ENCODE peak calls at places on chromosomes 7 and 10, in eight cellular contexts. X is fibroblast of lung; L is dorsolateral prefrontal cortex; A is mammary epithelial cell; H is CD4-positive, alpha-beta T cell; I is foreskin fibroblast; Y is Calu3; Z is A549. W is an unnamed sample.

GRCh38 chr10:133459454-133460207 is 5.9 kb downstream of the SCART1 start:
- DNase-seq in X (no peak), L (no peak), A (no peak), H (no peak), I (no peak), Y (no peak), Z (no peak), W (peak)

GRCh38 chr7:107180378-107180777 is 11.6 kb downstream of the HBP1 start:
- DNase-seq in X (peak), L (no peak), A (peak), H (no peak), I (peak), Y (peak), Z (peak), W (peak)

GRCh38 chr7:1758417-1758858 is 88.4 kb downstream of the ELFN1 start:
- DNase-seq in X (peak), L (peak), A (peak), H (no peak), I (peak), Y (peak), Z (peak), W (no peak)

GRCh38 chr7:66454600-66455225 is 174.0 kb upstream of the KCTD7 start:
- DNase-seq in X (no peak), L (no peak), A (no peak), H (no peak), I (peak), Y (no peak), Z (no peak), W (no peak)

GRCh38 chr10:71053169-71053895 is 159.0 kb upstream of the UNC5B start:
- DNase-seq in X (no peak), L (no peak), A (no peak), H (no peak), I (no peak), Y (no peak), Z (no peak), W (no peak)

GRCh38 chr10:53463539-53463938 is 691.0 kb upstream of the MBL2 start:
- DNase-seq in X (no peak), L (no peak), A (no peak), H (no peak), I (no peak), Y (no peak), Z (no peak), W (no peak)

GRCh38 chr10:116743266-116744064 is 1.1 kb upstream of the HSPA12A start:
- DNase-seq in X (no peak), L (no peak), A (no peak), H (no peak), I (no peak), Y (no peak), Z (no peak), W (no peak)

GRCh38 chr10:43962346-43963191 is 313.9 kb upstream of the ZNF32 start:
- DNase-seq in X (peak), L (no peak), A (no peak), H (no peak), I (peak), Y (no peak), Z (no peak), W (peak)

GRCh38 chr7:548401-548800 is 28.8 kb upstream of the PDGFA start:
- DNase-seq in X (no peak), L (no peak), A (no peak), H (no peak), I (no peak), Y (no peak), Z (no peak), W (no peak)

GRCh38 chr7:70505886-70506285 is 626.1 kb upstream of the GALNT17 start:
- DNase-seq in X (no peak), L (no peak), A (no peak), H (no peak), I (no peak), Y (no peak), Z (no peak), W (no peak)

GRCh38 chr7:111210996-111211395 is 120.1 kb downstream of the LRRN3 start:
- DNase-seq in X (peak), L (no peak), A (no peak), H (no peak), I (peak), Y (no peak), Z (no peak), W (no peak)

GRCh38 chr7:56026538-56026937 is 24.7 kb downstream of the PSPH start:
- DNase-seq in X (no peak), L (no peak), A (peak), H (no peak), I (no peak), Y (no peak), Z (no peak), W (no peak)

GRCh38 chr10:6957851-6958250 is 377.8 kb upstream of the PRKCQ start:
- DNase-seq in X (no peak), L (no peak), A (no peak), H (no peak), I (no peak), Y (no peak), Z (no peak), W (no peak)

GRCh38 chr10:93190377-93190776 is 116.7 kb downstream of the CYP26A1 start:
- DNase-seq in X (no peak), L (no peak), A (no peak), H (no peak), I (no peak), Y (no peak), Z (no peak), W (no peak)

GRCh38 chr10:113329121-113329596 is 223.7 kb upstream of the HABP2 start:
- DNase-seq in X (peak), L (no peak), A (peak), H (no peak), I (peak), Y (no peak), Z (peak), W (no peak)

GRCh38 chr10:119687192-119688032 is 36.2 kb downstream of the BAG3 start:
- DNase-seq in X (no peak), L (no peak), A (peak), H (no peak), I (no peak), Y (no peak), Z (no peak), W (no peak)

GRCh38 chr7:14834888-14835287 is 67.7 kb downstream of the DGKB start:
- DNase-seq in X (peak), L (no peak), A (no peak), H (no peak), I (peak), Y (no peak), Z (no peak), W (no peak)

GRCh38 chr10:68202965-68203358 is 29.0 kb downstream of the ATOH7 start:
- DNase-seq in X (peak), L (no peak), A (peak), H (no peak), I (peak), Y (peak), Z (no peak), W (no peak)

GRCh38 chr7:73742338-73742752 is 3.7 kb upstream of the ABHD11 start:
- DNase-seq in X (no peak), L (no peak), A (no peak), H (no peak), I (no peak), Y (peak), Z (no peak), W (peak)

GRCh38 chr7:107615910-107616680 is 36.0 kb downstream of the BCAP29 start:
- DNase-seq in X (no peak), L (no peak), A (peak), H (no peak), I (no peak), Y (no peak), Z (no peak), W (no peak)

GRCh38 chr10:29876008-29876555 is 183.3 kb downstream of the JCAD start:
- DNase-seq in X (no peak), L (no peak), A (no peak), H (no peak), I (no peak), Y (no peak), Z (no peak), W (no peak)

GRCh38 chr7:67794544-67794943 is 797.9 kb downstream of the TYW1 start:
- DNase-seq in X (no peak), L (no peak), A (no peak), H (no peak), I (no peak), Y (no peak), Z (no peak), W (no peak)

GRCh38 chr7:88964418-88964817 is 168.9 kb upstream of the TEX47 start:
- DNase-seq in X (no peak), L (no peak), A (no peak), H (no peak), I (no peak), Y (no peak), Z (no peak), W (no peak)

GRCh38 chr7:127678947-127679346 is 27.0 kb downstream of the SND1 start:
- DNase-seq in X (peak), L (no peak), A (no peak), H (no peak), I (peak), Y (no peak), Z (no peak), W (no peak)

GRCh38 chr10:34280599-34281374 is 534.3 kb downstream of the PARD3 start:
- DNase-seq in X (peak), L (no peak), A (peak), H (no peak), I (peak), Y (no peak), Z (peak), W (no peak)

GRCh38 chr10:37436361-37436760 is 311.0 kb downstream of the ANKRD30A start:
- DNase-seq in X (no peak), L (no peak), A (peak), H (no peak), I (no peak), Y (no peak), Z (no peak), W (no peak)

GRCh38 chr10:103833731-103834365 is 21.5 kb downstream of the SH3PXD2A start:
- DNase-seq in X (peak), L (no peak), A (no peak), H (no peak), I (peak), Y (no peak), Z (peak), W (peak)

GRCh38 chr10:112565434-112566053 is 118.5 kb downstream of the VTI1A start:
- DNase-seq in X (peak), L (no peak), A (peak), H (no peak), I (peak), Y (peak), Z (peak), W (peak)

GRCh38 chr7:132249591-132249971 is 326.7 kb downstream of the PLXNA4 start:
- DNase-seq in X (no peak), L (no peak), A (peak), H (no peak), I (no peak), Y (peak), Z (peak), W (peak)

GRCh38 chr10:1392127-1392526 is 335.9 kb downstream of the WDR37 start:
- DNase-seq in X (no peak), L (peak), A (no peak), H (no peak), I (no peak), Y (no peak), Z (no peak), W (no peak)

GRCh38 chr7:119270045-119270464 is 1002.9 kb upstream of the KCND2 start:
- DNase-seq in X (peak), L (peak), A (peak), H (no peak), I (peak), Y (peak), Z (peak), W (peak)

GRCh38 chr7:13627455-13627854 is 362.0 kb downstream of the ETV1 start:
- DNase-seq in X (no peak), L (no peak), A (no peak), H (no peak), I (no peak), Y (no peak), Z (no peak), W (no peak)

GRCh38 chr10:63267414-63268138 is 134.4 kb downstream of the NRBF2 start:
- DNase-seq in X (peak), L (no peak), A (peak), H (no peak), I (peak), Y (peak), Z (peak), W (peak)

GRCh38 chr10:59905735-59906416 is 480 bp downstream of the CCDC6 start:
- DNase-seq in X (no peak), L (no peak), A (no peak), H (no peak), I (no peak), Y (no peak), Z (no peak), W (no peak)

GRCh38 chr7:12833829-12834228 is 146.4 kb downstream of the ARL4A start:
- DNase-seq in X (no peak), L (no peak), A (no peak), H (no peak), I (no peak), Y (no peak), Z (no peak), W (no peak)

GRCh38 chr7:133705596-133705995 is 421.5 kb upstream of the LRGUK start:
- DNase-seq in X (no peak), L (no peak), A (peak), H (no peak), I (peak), Y (no peak), Z (peak), W (no peak)

GRCh38 chr7:81743201-81743600 is 26.6 kb downstream of the HGF start:
- DNase-seq in X (no peak), L (no peak), A (no peak), H (no peak), I (no peak), Y (no peak), Z (no peak), W (no peak)

GRCh38 chr10:100209303-100209702 is 20.1 kb downstream of the CHUK start:
- DNase-seq in X (no peak), L (no peak), A (no peak), H (no peak), I (peak), Y (no peak), Z (no peak), W (no peak)

GRCh38 chr7:95558866-95559265 is 37.5 kb downstream of the PDK4 start:
- DNase-seq in X (no peak), L (no peak), A (no peak), H (no peak), I (no peak), Y (no peak), Z (no peak), W (no peak)
- TF ChIP-seq CTCF in X (no peak), L (no peak), A (no peak), H (no peak), I (no peak), Y (no peak), Z (no peak), W (no peak)

GRCh38 chr7:126302639-126303038 is 950.1 kb downstream of the GRM8 start:
- DNase-seq in X (no peak), L (no peak), A (no peak), H (no peak), I (no peak), Y (no peak), Z (peak), W (no peak)
- TF ChIP-seq CTCF in X (no peak), L (no peak), A (peak), H (no peak), I (no peak), Y (no peak), Z (no peak), W (no peak)

DNA sequence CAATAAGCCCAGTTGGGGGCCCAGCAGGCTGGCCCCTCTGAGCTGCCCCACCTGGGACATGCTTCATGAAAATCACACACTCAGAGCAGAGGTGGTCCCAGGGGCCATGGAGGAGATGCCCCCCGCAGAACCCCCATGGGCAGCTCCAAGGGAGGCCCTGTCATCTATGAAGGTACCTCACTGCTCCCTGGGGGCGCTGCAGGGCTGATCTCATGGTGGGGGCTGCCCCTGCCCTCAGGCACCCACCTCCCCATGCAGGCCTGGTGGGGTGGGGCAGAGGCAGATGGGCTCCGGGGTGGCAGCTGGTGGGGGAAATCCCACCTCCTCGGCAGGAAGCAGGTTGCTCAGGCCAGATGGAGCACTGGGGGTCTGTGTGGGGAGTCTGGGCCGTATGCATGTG is 60.5 kb downstream of the YKT6 start:
- DNase-seq in X (no peak), L (no peak), A (no peak), H (no peak), I (no peak), Y (no peak), Z (no peak), W (no peak)
- TF ChIP-seq CTCF in X (no peak), L (no peak), A (no peak), H (no peak), I (no peak), Y (no peak), Z (no peak), W (no peak)

DNA sequence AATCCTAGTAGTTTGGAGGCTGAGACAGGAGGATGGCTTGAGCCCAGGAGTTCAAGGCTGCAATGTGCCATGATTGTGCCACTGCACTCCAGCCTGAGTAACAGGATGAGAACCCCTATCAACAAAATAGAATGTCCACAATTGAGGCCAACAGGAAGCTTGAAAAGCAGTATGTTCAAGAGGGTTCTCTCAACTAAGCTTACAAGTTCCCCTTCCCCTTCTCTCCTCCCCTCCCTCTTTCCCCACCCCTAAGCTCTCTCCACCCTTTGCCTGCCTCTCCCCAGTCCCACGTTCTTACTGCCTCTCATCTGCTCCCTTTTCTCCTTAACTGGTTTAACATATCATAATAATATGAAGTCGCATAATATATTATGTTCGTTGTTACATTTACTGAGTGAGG is 35.4 kb downstream of the KIAA1549 start:
- DNase-seq in X (no peak), L (no peak), A (no peak), H (no peak), I (no peak), Y (no peak), Z (no peak), W (no peak)
- TF ChIP-seq CTCF in X (no peak), L (no peak), A (no peak), H (no peak), I (no peak), Y (no peak), Z (no peak), W (no peak)

GRCh38 chr10:35934637-35934995 is 292.5 kb upstream of the FZD8 start:
- DNase-seq in X (no peak), L (no peak), A (no peak), H (no peak), I (no peak), Y (no peak), Z (no peak), W (no peak)

GRCh38 chr10:35940067-35940989 is 298.2 kb upstream of the FZD8 start:
- DNase-seq in X (peak), L (peak), A (no peak), H (no peak), I (peak), Y (no peak), Z (no peak), W (peak)

GRCh38 chr10:35938160-35938559 is 296.1 kb upstream of the FZD8 start:
- DNase-seq in X (no peak), L (no peak), A (no peak), H (no peak), I (no peak), Y (no peak), Z (no peak), W (no peak)

GRCh38 chr10:35933940-35934636 is 292.0 kb upstream of the FZD8 start:
- DNase-seq in X (no peak), L (no peak), A (no peak), H (no peak), I (no peak), Y (no peak), Z (no peak), W (no peak)

GRCh38 chr10:35937538-35937937 is 295.4 kb upstream of the FZD8 start:
- DNase-seq in X (no peak), L (no peak), A (no peak), H (no peak), I (no peak), Y (no peak), Z (no peak), W (no peak)
- TF ChIP-seq CTCF in X (no peak), L (no peak), A (no peak), H (no peak), I (no peak), Y (no peak), Z (no peak), W (no peak)

GRCh38 chr10:73408978-73409521 is 4.8 kb downstream of the ANXA7 start:
- DNase-seq in X (no peak), L (no peak), A (no peak), H (no peak), I (no peak), Y (no peak), Z (no peak), W (no peak)
- TF ChIP-seq CTCF in X (no peak), L (no peak), A (no peak), H (no peak), I (no peak), Y (no peak), Z (no peak), W (no peak)

DNA sequence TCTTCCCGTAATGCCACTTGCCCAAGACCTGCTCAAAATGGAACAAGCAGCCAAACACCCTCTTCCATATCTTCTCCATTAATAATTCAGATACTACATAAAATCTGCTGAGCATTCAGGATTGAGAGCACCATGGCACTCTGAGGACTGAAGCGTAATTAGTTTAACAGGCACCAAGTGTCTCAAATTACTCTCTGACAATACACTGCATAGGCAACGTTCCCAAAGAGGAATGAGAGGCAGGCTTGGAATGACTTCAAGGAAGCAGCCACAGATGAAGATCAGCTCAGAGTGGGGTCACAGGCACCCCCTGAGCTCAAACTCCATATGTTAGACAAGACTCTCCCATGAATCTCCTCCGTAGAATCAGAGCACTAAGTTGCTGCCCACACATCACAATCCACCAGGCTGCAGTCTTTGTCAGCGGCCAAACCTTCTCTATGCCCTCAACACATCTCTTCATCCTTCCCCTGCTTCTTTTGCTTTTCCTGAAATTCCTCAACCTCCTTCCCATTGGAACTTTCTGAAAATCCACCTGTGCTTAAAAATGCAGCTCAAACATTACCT is 4.7 kb upstream of the ABLIM1 start:
- DNase-seq in X (no peak), L (no peak), A (no peak), H (no peak), I (no peak), Y (no peak), Z (no peak), W (no peak)
- TF ChIP-seq CTCF in X (no peak), L (no peak), A (no peak), H (no peak), I (no peak), Y (no peak), Z (no peak), W (no peak)

DNA sequence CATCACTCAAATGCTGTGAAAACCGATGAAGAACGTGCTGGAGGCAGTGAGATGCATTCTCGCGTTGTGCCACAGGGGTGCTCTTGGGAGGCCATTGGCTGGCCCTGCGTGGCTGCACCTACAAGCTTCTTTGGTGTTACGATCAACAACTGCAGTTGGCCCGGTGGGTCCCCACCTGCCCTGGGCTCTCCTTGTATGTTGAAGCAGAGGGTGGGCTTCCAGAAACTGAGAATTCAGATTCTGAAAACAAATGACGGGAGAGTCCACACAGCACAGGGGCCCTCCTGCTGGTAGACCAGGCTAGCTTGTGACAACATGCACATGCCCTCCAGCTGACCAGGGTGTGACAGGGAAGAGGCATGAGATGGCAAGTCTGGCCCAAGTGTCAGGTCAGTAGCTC is 23.7 kb upstream of the DDC start:
- DNase-seq in X (no peak), L (no peak), A (no peak), H (no peak), I (peak), Y (no peak), Z (peak), W (no peak)
- TF ChIP-seq CTCF in X (no peak), L (no peak), A (no peak), H (no peak), I (no peak), Y (peak), Z (no peak), W (no peak)

GRCh38 chr7:140200102-140200989 is 23.6 kb upstream of the KDM7A start:
- DNase-seq in X (peak), L (no peak), A (peak), H (no peak), I (peak), Y (peak), Z (peak), W (peak)
- TF ChIP-seq CTCF in X (no peak), L (no peak), A (no peak), H (no peak), I (no peak), Y (no peak), Z (no peak), W (no peak)

W was measured in colonic mucosa.